ENCODE peak calls at places on chromosomes 13 and 19, in six cellular contexts. One of them, this sample, is unnamed.

GRCh38 chr19:4972509-4973230 is 3.8 kb downstream of the KDM4B start:
- DNase-seq in NCI-H2107: no peak
- DNase-seq in endodermal cell: no peak
- DNase-seq in iPS-NIHi11: no peak
- DNase-seq in LoVo: peak; percentile 88
- DNase-seq in stimulated activated CD4-positive, alpha-beta T cell treated with anti-CD3 and anti-CD28 coated beads, TNF-alpha, amount 100 ng/mL, for 24 hours: no peak
- DNase-seq in this sample: no peak

GRCh38 chr13:54029226-54029625 is 1000.6 kb downstream of the OLFM4 start:
- DNase-seq in NCI-H2107: no peak
- DNase-seq in endodermal cell: no peak
- DNase-seq in iPS-NIHi11: peak; percentile 26
- DNase-seq in LoVo: peak; percentile 37
- DNase-seq in stimulated activated CD4-positive, alpha-beta T cell treated with anti-CD3 and anti-CD28 coated beads, TNF-alpha, amount 100 ng/mL, for 24 hours: no peak
- DNase-seq in this sample: no peak

GRCh38 chr19:51727349-51727880 is 3.6 kb upstream of the HAS1 start:
- DNase-seq in NCI-H2107: no peak
- DNase-seq in endodermal cell: no peak
- DNase-seq in iPS-NIHi11: no peak
- DNase-seq in LoVo: no peak
- DNase-seq in stimulated activated CD4-positive, alpha-beta T cell treated with anti-CD3 and anti-CD28 coated beads, TNF-alpha, amount 100 ng/mL, for 24 hours: no peak
- DNase-seq in this sample: no peak

GRCh38 chr19:54345938-54346386 is 7.0 kb upstream of the LILRA4 start:
- DNase-seq in NCI-H2107: no peak
- DNase-seq in endodermal cell: no peak
- DNase-seq in iPS-NIHi11: no peak
- DNase-seq in LoVo: no peak
- DNase-seq in stimulated activated CD4-positive, alpha-beta T cell treated with anti-CD3 and anti-CD28 coated beads, TNF-alpha, amount 100 ng/mL, for 24 hours: no peak
- DNase-seq in this sample: no peak

GRCh38 chr13:100254002-100254401 is 165.1 kb downstream of the PCCA start:
- DNase-seq in NCI-H2107: no peak
- DNase-seq in endodermal cell: no peak
- DNase-seq in iPS-NIHi11: no peak
- DNase-seq in LoVo: no peak
- DNase-seq in stimulated activated CD4-positive, alpha-beta T cell treated with anti-CD3 and anti-CD28 coated beads, TNF-alpha, amount 100 ng/mL, for 24 hours: no peak
- DNase-seq in this sample: no peak

GRCh38 chr13:30049692-30050091 is 199.3 kb upstream of the UBL3 start:
- DNase-seq in NCI-H2107: no peak
- DNase-seq in endodermal cell: no peak
- DNase-seq in iPS-NIHi11: no peak
- DNase-seq in LoVo: no peak
- DNase-seq in stimulated activated CD4-positive, alpha-beta T cell treated with anti-CD3 and anti-CD28 coated beads, TNF-alpha, amount 100 ng/mL, for 24 hours: no peak
- DNase-seq in this sample: no peak

GRCh38 chr13:30796132-30796832 is 60.9 kb downstream of the ALOX5AP start:
- DNase-seq in NCI-H2107: no peak
- DNase-seq in endodermal cell: no peak
- DNase-seq in iPS-NIHi11: no peak
- DNase-seq in LoVo: peak; percentile 7
- DNase-seq in stimulated activated CD4-positive, alpha-beta T cell treated with anti-CD3 and anti-CD28 coated beads, TNF-alpha, amount 100 ng/mL, for 24 hours: no peak
- DNase-seq in this sample: no peak

GRCh38 chr19:55014714-55015113 is 23.4 kb downstream of the GP6 start:
- DNase-seq in NCI-H2107: no peak
- DNase-seq in endodermal cell: no peak
- DNase-seq in iPS-NIHi11: no peak
- DNase-seq in LoVo: no peak
- DNase-seq in stimulated activated CD4-positive, alpha-beta T cell treated with anti-CD3 and anti-CD28 coated beads, TNF-alpha, amount 100 ng/mL, for 24 hours: no peak
- DNase-seq in this sample: no peak

GRCh38 chr19:46416077-46416709 is 2.8 kb upstream of the CCDC8 start:
- DNase-seq in NCI-H2107: peak; percentile 52
- DNase-seq in endodermal cell: peak; percentile 97
- DNase-seq in iPS-NIHi11: peak; percentile 91
- DNase-seq in LoVo: peak; percentile 45
- DNase-seq in stimulated activated CD4-positive, alpha-beta T cell treated with anti-CD3 and anti-CD28 coated beads, TNF-alpha, amount 100 ng/mL, for 24 hours: no peak
- DNase-seq in this sample: no peak

GRCh38 chr13:23461544-23461943 is 28.0 kb upstream of the SACS start:
- DNase-seq in NCI-H2107: no peak
- DNase-seq in endodermal cell: no peak
- DNase-seq in iPS-NIHi11: no peak
- DNase-seq in LoVo: no peak
- DNase-seq in stimulated activated CD4-positive, alpha-beta T cell treated with anti-CD3 and anti-CD28 coated beads, TNF-alpha, amount 100 ng/mL, for 24 hours: no peak
- DNase-seq in this sample: no peak

GRCh38 chr19:47100290-47100689 is 13.3 kb downstream of the ZC3H4 start:
- DNase-seq in NCI-H2107: no peak
- DNase-seq in endodermal cell: no peak
- DNase-seq in iPS-NIHi11: no peak
- DNase-seq in LoVo: no peak
- DNase-seq in stimulated activated CD4-positive, alpha-beta T cell treated with anti-CD3 and anti-CD28 coated beads, TNF-alpha, amount 100 ng/mL, for 24 hours: no peak
- DNase-seq in this sample: no peak

GRCh38 chr13:56773148-56773547 is 367.6 kb upstream of the PRR20A start:
- DNase-seq in NCI-H2107: no peak
- DNase-seq in endodermal cell: no peak
- DNase-seq in iPS-NIHi11: no peak
- DNase-seq in LoVo: no peak
- DNase-seq in stimulated activated CD4-positive, alpha-beta T cell treated with anti-CD3 and anti-CD28 coated beads, TNF-alpha, amount 100 ng/mL, for 24 hours: no peak
- DNase-seq in this sample: no peak